ENCODE peak calls at places on chromosomes 1 and 21, in five cellular contexts. F is C1 segment of cervical spinal cord, V is IMR-90, L is GM23248, G is HFF-Myc. Z is an unnamed sample.

GRCh38 chr1:110165761-110166231 is 15.5 kb downstream of the SLC6A17 start:
- DNase-seq in F (no peak), V (no peak), L (no peak), G (no peak), Z (no peak)

GRCh38 chr1:92858564-92859399 is 26.9 kb downstream of the RPL5 start:
- DNase-seq in F (no peak), V (peak), L (peak), G (peak), Z (peak)

GRCh38 chr21:27301216-27301615 is 334.3 kb upstream of the ADAMTS5 start:
- DNase-seq in F (no peak), V (peak), L (peak), G (no peak), Z (no peak)

GRCh38 chr1:204171751-204172178 is 5.6 kb upstream of the REN start:
- DNase-seq in F (no peak), V (peak), L (peak), G (no peak), Z (no peak)

GRCh38 chr1:184888505-184888904 is 85.8 kb downstream of the NIBAN1 start:
- DNase-seq in F (no peak), V (peak), L (peak), G (no peak), Z (no peak)

GRCh38 chr21:33230518-33231324 is 983 bp downstream of the IFNAR2 start:
- DNase-seq in F (no peak), V (peak), L (peak), G (no peak), Z (peak)

GRCh38 chr1:61301824-61302652 is 219.7 kb downstream of the NFIA start:
- DNase-seq in F (no peak), V (peak), L (peak), G (peak), Z (no peak)

GRCh38 chr1:165443539-165444289 is 1.2 kb downstream of the RXRG start:
- DNase-seq in F (no peak), V (no peak), L (no peak), G (no peak), Z (no peak)

GRCh38 chr21:20997308-20997632 is 939 bp upstream of the NCAM2 start:
- DNase-seq in F (no peak), V (no peak), L (no peak), G (no peak), Z (no peak)

GRCh38 chr1:30487042-30487441 is 236.3 kb downstream of the MATN1 start:
- DNase-seq in F (no peak), V (no peak), L (no peak), G (no peak), Z (no peak)

GRCh38 chr1:176379626-176380339 is 83.2 kb upstream of the PAPPA2 start:
- DNase-seq in F (no peak), V (no peak), L (peak), G (no peak), Z (no peak)

GRCh38 chr1:22332795-22333499 is 118.7 kb upstream of the ZBTB40 start:
- DNase-seq in F (no peak), V (no peak), L (peak), G (no peak), Z (no peak)

GRCh38 chr21:43574741-43575465 is 84.4 kb downstream of the HSF2BP start:
- DNase-seq in F (no peak), V (no peak), L (no peak), G (no peak), Z (no peak)

GRCh38 chr21:15282666-15283065 is 217.9 kb upstream of the NRIP1 start:
- DNase-seq in F (no peak), V (no peak), L (no peak), G (no peak), Z (no peak)

GRCh38 chr1:206864939-206865671 is at the start of gene IL20:
- DNase-seq in F (no peak), V (peak), L (peak), G (peak), Z (peak)

Z was measured in SJSA1.